ENCODE peak calls at places on chromosomes 5 and 9, in seven cellular contexts. W is A549; L is RWPE1; M is prostate gland; T is cardiac muscle cell; F is naive thymus-derived CD4-positive, alpha-beta T cell; D is GM23248. Y is an unnamed sample.

GRCh38 chr5:173138707-173139106 is 5.6 kb upstream of the BNIP1 start:
- DNase-seq in L (no peak), T (no peak), D (no peak), M (no peak), F (no peak), W (no peak), Y (no peak)

GRCh38 chr5:11758321-11758720 is 145.9 kb downstream of the CTNND2 start:
- DNase-seq in F (no peak), D (no peak), W (no peak), L (no peak), T (no peak), M (no peak), Y (no peak)

GRCh38 chr9:27194401-27195091 is 85.5 kb downstream of the TEK start:
- DNase-seq in W (peak), F (no peak), D (peak), L (peak), M (no peak), T (no peak), Y (peak)

GRCh38 chr9:85521331-85522197 is 220.2 kb downstream of the AGTPBP1 start:
- DNase-seq in W (no peak), L (no peak), D (peak), F (no peak), M (peak), T (no peak), Y (no peak)

GRCh38 chr5:72126796-72127195 is 19.5 kb downstream of the MAP1B start:
- DNase-seq in L (no peak), F (no peak), D (peak), T (no peak), M (no peak), W (no peak), Y (no peak)

GRCh38 chr5:27733242-27733641 is 694.9 kb upstream of the CDH9 start:
- DNase-seq in D (no peak), W (no peak), F (no peak), L (no peak), M (no peak), T (no peak), Y (no peak)

GRCh38 chr9:130937146-130938076 is 1.6 kb downstream of the FIBCD1 start:
- DNase-seq in T (no peak), W (no peak), D (no peak), F (no peak), M (no peak), L (no peak), Y (no peak)

GRCh38 chr9:27247756-27248155 is 49.2 kb downstream of the EQTN start:
- DNase-seq in D (peak), T (peak), W (peak), M (no peak), F (no peak), L (peak), Y (peak)

GRCh38 chr5:94901071-94901979 is 282.9 kb downstream of the SLF1 start:
- DNase-seq in T (no peak), L (peak), D (peak), F (no peak), W (no peak), M (no peak), Y (peak)

GRCh38 chr5:135879591-135879990 is 16.1 kb downstream of the IL9 start:
- DNase-seq in D (no peak), F (no peak), M (no peak), L (no peak), T (no peak), W (no peak), Y (no peak)
- H3K27ac ChIP-seq in D (no peak), F (no peak), M (no peak), L (no peak), T (no peak), W (no peak), Y (no peak)

GRCh38 chr5:16907270-16907669 is 28.8 kb downstream of the MYO10 start:
- DNase-seq in L (no peak), D (no peak), M (no peak), F (no peak), W (no peak), T (no peak), Y (no peak)
- H3K27ac ChIP-seq in L (no peak), D (peak), M (no peak), F (no peak), W (peak), T (no peak), Y (no peak)

DNA sequence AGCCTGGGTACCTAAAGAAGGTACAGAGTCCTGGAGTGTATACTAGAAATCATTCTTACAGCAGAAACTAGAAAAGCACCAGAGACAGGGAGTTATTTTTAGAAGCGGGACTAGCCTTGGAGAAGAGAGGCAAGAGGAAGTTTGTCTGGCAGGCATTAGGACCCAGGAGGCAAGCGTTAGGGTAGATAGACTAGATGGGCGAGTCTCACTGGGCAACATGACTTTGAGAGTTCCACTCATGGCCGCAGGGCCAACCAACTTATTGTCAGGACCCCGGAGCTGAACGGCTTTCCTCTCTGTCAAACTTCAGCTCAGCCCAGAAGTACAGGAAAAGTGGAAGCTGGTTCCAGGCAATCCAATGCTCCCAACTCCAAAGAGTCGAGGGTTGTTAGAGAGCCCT is 34.1 kb upstream of the NPR3 start:
- DNase-seq in L (no peak), W (no peak), D (no peak), T (no peak), M (no peak), F (no peak), Y (no peak)
- H3K27ac ChIP-seq in L (no peak), W (no peak), D (no peak), T (no peak), M (no peak), F (no peak), Y (no peak)

GRCh38 chr5:139374909-139375308 is 8.2 kb downstream of the SLC23A1 start:
- DNase-seq in M (no peak), T (no peak), L (no peak), D (no peak), F (no peak), W (no peak), Y (no peak)
- H3K27ac ChIP-seq in M (peak), T (no peak), L (peak), D (no peak), F (no peak), W (peak), Y (no peak)

GRCh38 chr9:98416294-98416693 is 160.8 kb upstream of the TBC1D2 start:
- DNase-seq in F (no peak), L (no peak), D (no peak), M (no peak), W (no peak), T (no peak), Y (no peak)
- H3K27ac ChIP-seq in F (no peak), L (no peak), D (no peak), M (no peak), W (no peak), T (no peak), Y (no peak)

GRCh38 chr9:107952773-107953172 is 463.2 kb upstream of the KLF4 start:
- DNase-seq in F (no peak), M (no peak), L (peak), T (no peak), D (no peak), W (no peak), Y (no peak)

GRCh38 chr9:107953556-107954158 is 464.1 kb upstream of the KLF4 start:
- DNase-seq in F (no peak), D (no peak), L (no peak), M (no peak), W (no peak), T (no peak), Y (no peak)

GRCh38 chr9:107954303-107954702 is 464.7 kb upstream of the KLF4 start:
- DNase-seq in F (no peak), W (no peak), M (no peak), D (no peak), T (no peak), L (no peak), Y (no peak)

GRCh38 chr9:107949058-107949457 is 459.5 kb upstream of the KLF4 start:
- DNase-seq in T (no peak), M (no peak), W (no peak), F (no peak), L (no peak), D (peak), Y (no peak)

GRCh38 chr9:107951511-107951910 is 461.9 kb upstream of the KLF4 start:
- DNase-seq in L (no peak), F (no peak), M (no peak), W (no peak), D (no peak), T (no peak), Y (no peak)
- H3K27ac ChIP-seq in L (no peak), F (no peak), M (no peak), W (no peak), D (no peak), T (no peak), Y (no peak)

DNA sequence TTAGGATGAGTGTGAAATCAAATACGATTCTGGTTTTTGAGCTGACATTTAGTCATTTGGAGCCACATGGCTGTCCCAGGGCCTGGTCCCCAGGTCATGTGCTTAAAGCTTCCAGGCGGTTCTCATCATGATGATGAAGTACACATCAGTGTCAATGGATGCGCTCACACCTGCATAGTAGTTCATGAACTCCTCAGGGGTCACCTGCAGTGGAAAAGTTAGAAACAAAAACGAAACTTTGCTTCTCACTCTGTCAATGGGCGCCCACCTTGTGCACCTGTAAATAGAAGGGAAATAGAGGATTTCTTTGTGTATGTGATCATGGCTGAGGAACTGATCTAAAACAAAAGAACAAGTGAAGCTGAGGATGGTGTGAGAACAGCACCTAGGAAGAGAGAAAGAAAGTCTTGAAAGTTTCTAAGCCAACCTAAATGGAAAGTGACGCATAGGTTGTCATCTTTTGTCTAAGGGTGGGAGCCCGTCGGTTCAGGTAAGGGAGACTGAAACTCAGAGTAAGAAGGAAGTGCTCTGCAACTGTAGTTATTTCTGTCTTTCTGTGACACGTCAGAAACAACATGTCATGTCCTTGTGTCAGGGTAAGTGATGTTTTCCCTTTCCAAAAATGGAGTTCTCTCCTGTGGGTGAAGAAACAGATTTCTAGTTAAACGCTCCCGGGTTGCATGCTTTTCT is 33.8 kb downstream of the CAPSL start:
- DNase-seq in T (no peak), M (no peak), L (no peak), F (no peak), W (no peak), D (no peak), Y (no peak)
- H3K27ac ChIP-seq in T (no peak), M (no peak), L (no peak), F (no peak), W (no peak), D (no peak), Y (no peak)

GRCh38 chr9:77589046-77589795 is 58.9 kb downstream of the GNA14 start:
- DNase-seq in M (no peak), F (no peak), L (peak), W (peak), T (no peak), D (no peak), Y (peak)
- H3K27ac ChIP-seq in M (no peak), F (no peak), L (no peak), W (peak), T (no peak), D (no peak), Y (no peak)

GRCh38 chr9:127421057-127421456 is 3.1 kb upstream of the ZNF79 start:
- DNase-seq in T (no peak), W (no peak), L (no peak), F (no peak), M (no peak), D (no peak), Y (no peak)

GRCh38 chr9:127423591-127423933 is 620 bp upstream of the ZNF79 start:
- DNase-seq in W (no peak), F (no peak), M (no peak), L (peak), T (no peak), D (no peak), Y (no peak)

GRCh38 chr9:127422133-127422782 is 1.9 kb upstream of the ZNF79 start:
- DNase-seq in M (no peak), L (no peak), W (no peak), F (no peak), T (no peak), D (no peak), Y (no peak)

GRCh38 chr9:127423934-127424668 is at the start of gene ZNF79:
- DNase-seq in W (peak), L (peak), D (peak), M (peak), F (peak), T (peak), Y (peak)

DNA sequence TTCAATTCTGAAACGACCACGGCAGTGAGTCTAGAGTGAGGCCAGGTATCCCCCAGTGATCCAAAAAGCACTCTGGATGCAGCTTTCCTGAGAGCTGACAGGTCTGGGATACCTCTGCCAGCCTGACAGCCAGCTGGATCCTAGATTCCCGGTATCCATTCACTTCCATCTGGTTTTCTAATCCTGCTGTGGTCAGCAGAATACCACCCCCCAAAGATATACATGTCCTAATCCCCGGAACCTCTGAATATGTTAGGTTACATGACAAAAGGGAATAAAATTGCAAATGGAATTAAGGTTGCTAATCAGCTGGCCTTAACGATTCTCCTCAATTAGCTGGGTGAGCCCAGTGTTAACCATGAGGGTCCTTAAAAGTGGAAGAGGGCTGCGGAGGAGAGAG is 1.4 kb upstream of the ZNF79 start:
- DNase-seq in D (no peak), W (no peak), M (no peak), L (no peak), F (no peak), T (no peak), Y (no peak)
- H3K27ac ChIP-seq in D (no peak), W (no peak), M (no peak), L (peak), F (no peak), T (peak), Y (no peak)